ENCODE peak calls at places on chromosomes 5 and 9, in five cellular contexts. Q is Panc1, G is ovary, B is brain microvascular endothelial cell, T is coronary artery. R is an unnamed sample.
A peak's percentile ranks its signal among the peaks of the same experiment; 100 is the strongest.

GRCh38 chr9:122464633-122465567 is 12.8 kb downstream of the OR1J1 start:
- DNase-seq in Q (no peak), G (peak; percentile 51), B (peak; percentile 89), T (peak; percentile 80), R (peak; percentile 57)

GRCh38 chr5:100676807-100677631 is 141.8 kb downstream of the FAM174A start:
- DNase-seq in Q (no peak), G (no peak), B (peak; percentile 31), T (no peak), R (no peak)

GRCh38 chr9:135065804-135066203 is 21.7 kb upstream of the OLFM1 start:
- DNase-seq in Q (no peak), G (no peak), B (no peak), T (peak; percentile 26), R (no peak)

GRCh38 chr5:82595083-82595482 is 316.9 kb upstream of the RPS23 start:
- DNase-seq in Q (no peak), G (no peak), B (no peak), T (no peak), R (no peak)

GRCh38 chr9:104961701-104962359 is 33.9 kb upstream of the ABCA1 start:
- DNase-seq in Q (no peak), G (no peak), B (no peak), T (no peak), R (no peak)

GRCh38 chr5:140039561-140039960 is 3.5 kb downstream of the NRG2 start:
- DNase-seq in Q (no peak), G (no peak), B (no peak), T (no peak), R (no peak)

GRCh38 chr9:109894921-109895758 is 115.1 kb downstream of the PALM2AKAP2 start:
- DNase-seq in Q (no peak), G (no peak), B (peak; percentile 50), T (no peak), R (no peak)

GRCh38 chr9:5571629-5572232 is 57.2 kb upstream of the RIC1 start:
- DNase-seq in Q (no peak), G (no peak), B (no peak), T (no peak), R (no peak)

GRCh38 chr5:24509943-24510342 is 134.8 kb downstream of the CDH10 start:
- DNase-seq in Q (no peak), G (no peak), B (no peak), T (no peak), R (no peak)

GRCh38 chr9:135997070-135998012 is 36.2 kb upstream of the UBAC1 start:
- DNase-seq in Q (no peak), G (no peak), B (no peak), T (no peak), R (no peak)

GRCh38 chr5:141359790-141360426 is at the start of gene PCDHGB2:
- DNase-seq in Q (peak; percentile 39), G (no peak), B (no peak), T (no peak), R (no peak)
- H3K4me3 ChIP-seq in Q (peak within 1 kb of the TSS; percentile 41), G (peak within 1 kb of the TSS; percentile 22), B (peak within 1 kb of the TSS; percentile 40), T (peak within 1 kb of the TSS; percentile 49), R (peak within 1 kb of the TSS; percentile 6)

GRCh38 chr5:616342-617039 is 4.4 kb downstream of the CEP72 start:
- DNase-seq in Q (no peak), G (no peak), B (no peak), T (peak; percentile 46), R (no peak)
- TF ChIP-seq CTCF in Q (no peak), G (no peak), B (peak; percentile 19), T (no peak), R (no peak)

GRCh38 chr5:157516626-157517325 is 56.8 kb downstream of the NIPAL4 start:
- DNase-seq in Q (no peak), G (peak; percentile 89), B (peak; percentile 89), T (peak; percentile 81), R (peak; percentile 79)
- H3K4me3 ChIP-seq in Q (no peak overlapping the region), G (no peak overlapping the region), B (no peak overlapping the region), T (no peak overlapping the region), R (no peak overlapping the region)

GRCh38 chr5:171309526-171310333 is 682 bp downstream of the TLX3 start:
- DNase-seq in Q (no peak), G (no peak), B (no peak), T (peak; percentile 56), R (no peak)
- TF ChIP-seq CTCF in Q (no peak), G (no peak), B (peak; percentile 52), T (no peak), R (no peak)

GRCh38 chr5:131413605-131414559 is 150.0 kb downstream of the CDC42SE2 start:
- DNase-seq in Q (no peak), G (no peak), B (no peak), T (no peak), R (no peak)

GRCh38 chr5:131418846-131419245 is 155.0 kb downstream of the CDC42SE2 start:
- DNase-seq in Q (no peak), G (no peak), B (no peak), T (no peak), R (no peak)

GRCh38 chr5:131416729-131417128 is 152.9 kb downstream of the CDC42SE2 start:
- DNase-seq in Q (no peak), G (no peak), B (no peak), T (no peak), R (no peak)

GRCh38 chr5:131419877-131420276 is 156.0 kb downstream of the CDC42SE2 start:
- DNase-seq in Q (no peak), G (no peak), B (no peak), T (no peak), R (no peak)

DNA sequence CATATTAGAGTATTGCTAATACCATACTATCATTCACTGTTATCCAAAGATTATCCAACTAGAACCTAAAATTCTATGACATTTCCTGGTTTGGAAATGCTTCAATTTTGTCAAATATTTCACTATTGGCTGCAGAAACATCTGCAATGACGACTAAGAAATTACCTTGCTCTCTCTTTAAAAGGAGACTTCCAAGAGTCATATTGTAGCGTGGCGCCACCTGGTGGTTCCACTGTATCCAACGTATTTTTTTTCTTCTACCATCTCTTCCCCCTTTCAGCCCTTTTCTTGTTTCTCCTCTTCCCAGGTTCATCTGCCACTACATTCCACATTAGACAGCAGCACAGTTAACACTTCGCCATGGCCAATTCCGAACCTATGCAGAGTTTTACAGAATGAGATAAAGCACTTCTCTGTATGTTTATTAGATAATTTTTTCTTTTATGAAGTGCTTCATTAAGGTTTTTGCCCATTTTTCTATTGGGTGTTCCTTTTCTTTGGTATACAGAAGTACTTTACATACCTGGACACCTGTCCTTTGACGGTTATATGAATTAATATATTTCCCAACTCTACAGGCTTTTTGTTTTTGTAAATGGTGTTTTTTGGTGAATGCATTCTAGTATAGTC is 153.5 kb downstream of the CDC42SE2 start:
- DNase-seq in Q (peak; percentile 41), G (peak; percentile 69), B (peak; percentile 68), T (no peak), R (peak; percentile 19)
- H3K4me3 ChIP-seq in Q (no peak overlapping the region), G (no peak overlapping the region), B (no peak overlapping the region), T (no peak overlapping the region), R (no peak overlapping the region)

DNA sequence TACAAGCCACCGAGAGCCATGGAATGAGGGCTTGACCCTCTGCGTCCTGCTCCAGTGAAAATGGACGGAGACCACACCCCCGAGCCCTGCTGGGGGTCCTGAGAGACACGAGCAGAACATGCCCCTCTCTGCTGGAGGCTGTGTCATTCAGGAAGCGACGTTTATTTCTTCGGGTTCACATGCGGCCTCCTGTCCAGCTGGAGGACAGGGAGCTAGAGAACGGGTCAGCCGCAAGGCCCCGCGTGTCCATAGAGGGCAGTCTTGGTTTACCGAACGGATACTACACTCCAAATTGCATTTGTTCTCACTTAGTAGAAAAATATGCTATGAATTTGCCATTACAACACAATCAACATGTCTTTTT is 36.1 kb downstream of the MRPL36 start:
- DNase-seq in Q (peak; percentile 28), G (peak; percentile 42), B (peak; percentile 71), T (peak; percentile 33), R (no peak)
- TF ChIP-seq CTCF in Q (peak; percentile 93), G (no peak), B (peak; percentile 92), T (no peak), R (peak; percentile 77)

GRCh38 chr5:133899506-133899905 is 68.9 kb downstream of the C5orf15 start:
- DNase-seq in Q (no peak), G (no peak), B (no peak), T (no peak), R (no peak)

GRCh38 chr5:133896446-133896845 is 72.0 kb downstream of the C5orf15 start:
- DNase-seq in Q (no peak), G (no peak), B (no peak), T (no peak), R (no peak)

GRCh38 chr5:133895979-133896378 is 72.4 kb downstream of the C5orf15 start:
- DNase-seq in Q (no peak), G (no peak), B (no peak), T (no peak), R (no peak)

GRCh38 chr5:133897431-133897830 is 71.0 kb downstream of the C5orf15 start:
- DNase-seq in Q (no peak), G (no peak), B (no peak), T (no peak), R (no peak)

DNA sequence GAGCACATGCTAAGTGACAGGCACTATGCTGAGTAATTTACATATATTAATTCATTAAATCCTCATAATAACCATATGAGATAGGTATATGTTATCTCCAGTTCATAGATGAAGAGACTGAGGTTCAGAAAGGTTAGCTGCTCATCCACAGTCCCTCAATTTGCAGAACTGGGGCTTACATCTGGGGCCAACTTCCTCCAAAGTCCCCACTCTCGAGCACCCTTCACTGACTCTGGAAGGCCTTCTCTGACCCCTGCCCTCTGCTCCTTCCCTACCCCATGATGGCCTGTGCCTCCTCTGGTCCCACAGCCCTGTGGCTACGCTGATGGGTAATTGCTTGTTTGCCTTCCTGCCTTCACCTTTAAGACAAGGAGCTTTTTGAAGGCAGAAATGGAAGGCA is 71.6 kb downstream of the C5orf15 start:
- DNase-seq in Q (no peak), G (no peak), B (no peak), T (no peak), R (no peak)
- H3K4me3 ChIP-seq in Q (no peak overlapping the region), G (no peak overlapping the region), B (no peak overlapping the region), T (no peak overlapping the region), R (no peak overlapping the region)